ENCODE peak calls at places on chromosomes 13 and 19, in eight cellular contexts. L, I, G, H, T, A, S and Z are unnamed samples.

GRCh38 chr19:20964798-20965197 is 41.7 kb downstream of the ZNF85 start:
- DNase-seq in T (no peak), I (no peak), H (no peak), L (no peak), A (no peak), G (no peak), S (no peak), Z (no peak)

GRCh38 chr19:9913237-9914000 is 22.9 kb downstream of the OLFM2 start:
- DNase-seq in L (peak), I (no peak), T (no peak), S (peak), A (peak), H (no peak), G (no peak), Z (no peak)

GRCh38 chr19:51366050-51366998 is at the start of gene ETFB:
- DNase-seq in A (peak), G (peak), I (peak), S (peak), H (peak), L (peak), T (peak), Z (peak)

GRCh38 chr19:49106648-49107135 is 7.5 kb upstream of the LIN7B start:
- DNase-seq in S (peak), A (peak), H (no peak), G (no peak), L (peak), T (peak), I (peak), Z (peak)

GRCh38 chr13:95073826-95074345 is 227.4 kb downstream of the ABCC4 start:
- DNase-seq in L (no peak), T (no peak), H (no peak), A (peak), G (no peak), S (no peak), I (no peak), Z (no peak)

GRCh38 chr13:24274452-24274971 is 34.9 kb upstream of the C1QTNF9 start:
- DNase-seq in I (peak), G (no peak), S (no peak), A (peak), T (no peak), H (no peak), L (peak), Z (no peak)

GRCh38 chr13:103067751-103068563 is 1.7 kb upstream of the SLC10A2 start:
- DNase-seq in S (no peak), L (no peak), T (peak), G (no peak), A (no peak), H (no peak), I (no peak), Z (peak)

GRCh38 chr19:18119243-18120105 is 21.9 kb downstream of the MAST3 start:
- DNase-seq in S (no peak), T (no peak), L (no peak), H (no peak), I (peak), G (no peak), A (no peak), Z (no peak)

GRCh38 chr13:80217614-80218456 is 123.1 kb downstream of the SPRY2 start:
- DNase-seq in H (no peak), S (no peak), A (peak), T (no peak), L (no peak), G (no peak), I (no peak), Z (peak)

GRCh38 chr13:43185206-43185605 is 161.8 kb downstream of the DNAJC15 start:
- DNase-seq in I (no peak), G (no peak), T (no peak), H (no peak), A (no peak), L (no peak), S (no peak), Z (no peak)

GRCh38 chr19:10612515-10613119 is 12.7 kb upstream of the SLC44A2 start:
- DNase-seq in H (peak), I (no peak), S (no peak), G (no peak), T (no peak), A (no peak), L (peak), Z (no peak)

GRCh38 chr19:47172666-47173455 is 42.2 kb downstream of the SAE1 start:
- DNase-seq in L (no peak), H (no peak), A (no peak), I (no peak), G (no peak), S (no peak), T (no peak), Z (no peak)

GRCh38 chr13:20553309-20553708 is 13.6 kb upstream of the IFT88 start:
- DNase-seq in A (peak), H (peak), I (no peak), L (no peak), S (no peak), G (no peak), T (no peak), Z (peak)

GRCh38 chr19:50894478-50895356 is 16.5 kb downstream of the KLK4 start:
- DNase-seq in A (no peak), I (no peak), G (no peak), S (no peak), H (no peak), L (no peak), T (no peak), Z (no peak)

GRCh38 chr19:45245334-45245787 is at the start of gene EXOC3L2:
- DNase-seq in T (no peak), H (no peak), S (no peak), L (no peak), I (no peak), G (no peak), A (peak), Z (no peak)

GRCh38 chr13:52615817-52616216 is 26.4 kb upstream of the HNRNPA1L2 start:
- DNase-seq in I (no peak), S (no peak), L (no peak), H (no peak), T (no peak), G (no peak), A (no peak), Z (no peak)

GRCh38 chr13:28654276-28654675 is 4.7 kb upstream of the POMP start:
- DNase-seq in L (no peak), H (no peak), I (no peak), A (peak), G (no peak), S (no peak), T (no peak), Z (no peak)

GRCh38 chr13:104143760-104144406 is 1077.7 kb upstream of the SLC10A2 start:
- DNase-seq in H (no peak), I (no peak), G (no peak), L (no peak), T (peak), A (no peak), S (no peak), Z (peak)

GRCh38 chr19:41701401-41702075 is 6.9 kb upstream of the CEACAM5 start:
- DNase-seq in I (no peak), G (no peak), T (peak), H (no peak), S (no peak), A (no peak), L (peak), Z (no peak)

GRCh38 chr13:69243366-69243765 is 864.3 kb upstream of the ATXN8OS start:
- DNase-seq in I (no peak), T (peak), L (no peak), S (no peak), H (no peak), G (no peak), A (no peak), Z (peak)

GRCh38 chr19:49475995-49476880 is 2.2 kb downstream of the FLT3LG start:
- DNase-seq in H (no peak), T (peak), A (no peak), S (peak), G (no peak), L (no peak), I (peak), Z (peak)

GRCh38 chr19:37994823-37995130 is 87.8 kb downstream of the SIPA1L3 start:
- DNase-seq in L (no peak), H (no peak), A (no peak), S (no peak), T (no peak), G (no peak), I (no peak), Z (no peak)

GRCh38 chr13:108176685-108177274 is 38.6 kb downstream of the LIG4 start:
- DNase-seq in H (no peak), L (no peak), A (peak), I (peak), G (no peak), T (peak), S (peak), Z (peak)

GRCh38 chr13:48334534-48335127 is 31.1 kb downstream of the RB1 start:
- DNase-seq in I (no peak), A (peak), H (no peak), L (no peak), T (peak), G (no peak), S (no peak), Z (peak)